ENCODE peak calls at places on chromosomes 6 and 20, in seven cellular contexts. K is trophoblast cell, F is IMR-90, H is mesenchymal stem cell, V is H9, Z is neuronal stem cell, M is H1. C is an unnamed sample. For H3K4me1, the result is how much of the 10 kb centered on the place peaks cover.

GRCh38 chr6:16179970-16180431 is 51.1 kb downstream of the MYLIP start:
- DNase-seq in K (no peak), V (no peak), Z (no peak), H (no peak), M (no peak), F (no peak), C (no peak)

GRCh38 chr6:24899647-24900325 is 36.0 kb downstream of the RIPOR2 start:
- DNase-seq in Z (no peak), H (no peak), M (no peak), V (no peak), F (no peak), K (no peak), C (peak)

GRCh38 chr6:33249732-33250625 is 21.7 kb downstream of the VPS52 start:
- DNase-seq in V (no peak), M (no peak), F (peak), K (peak), Z (no peak), H (peak), C (no peak)

GRCh38 chr6:80872194-80872950 is 765.9 kb downstream of the BCKDHB start:
- DNase-seq in K (no peak), Z (no peak), F (no peak), V (no peak), H (no peak), M (no peak), C (no peak)

GRCh38 chr6:56540950-56541600 is 101.6 kb downstream of the DST start:
- DNase-seq in Z (no peak), H (no peak), F (peak), V (no peak), K (no peak), M (no peak), C (no peak)

GRCh38 chr20:56445540-56445939 is 22.9 kb upstream of the RTF2 start:
- DNase-seq in F (no peak), H (no peak), V (no peak), M (no peak), K (no peak), Z (no peak), C (no peak)

GRCh38 chr20:39849664-39850063 is 839.4 kb downstream of the MAFB start:
- DNase-seq in M (no peak), V (no peak), Z (no peak), H (peak), F (peak), K (no peak), C (no peak)

GRCh38 chr6:49552596-49552995 is 2.1 kb downstream of the C6orf141 start:
- DNase-seq in F (no peak), M (no peak), H (no peak), K (peak), Z (peak), V (no peak), C (peak)

GRCh38 chr6:15244605-15245360 is 1.1 kb upstream of the JARID2 start:
- DNase-seq in H (peak), Z (no peak), K (peak), F (peak), V (peak), M (no peak), C (peak)

GRCh38 chr6:46688117-46688965 is 656 bp downstream of the TDRD6 start:
- DNase-seq in M (no peak), K (no peak), H (no peak), F (no peak), Z (no peak), V (peak), C (no peak)

GRCh38 chr6:21188505-21189223 is 404.9 kb upstream of the SOX4 start:
- DNase-seq in V (no peak), F (no peak), K (no peak), H (no peak), Z (no peak), M (no peak), C (peak)

GRCh38 chr20:63610581-63611435 is 16.1 kb downstream of the GMEB2 start:
- DNase-seq in Z (no peak), F (no peak), H (no peak), V (no peak), K (no peak), M (no peak), C (no peak)

GRCh38 chr6:120214097-120214496 is 864.5 kb upstream of the MAN1A1 start:
- DNase-seq in K (peak), H (peak), M (no peak), F (no peak), V (no peak), Z (no peak), C (no peak)

GRCh38 chr6:11744753-11745152 is 33.9 kb downstream of the ADTRP start:
- DNase-seq in F (peak), H (peak), V (no peak), K (peak), M (no peak), Z (no peak), C (no peak)

GRCh38 chr6:29696147-29697129 is 15.5 kb upstream of the ZFP57 start:
- DNase-seq in K (peak), F (no peak), V (peak), H (peak), Z (no peak), M (no peak), C (peak)

GRCh38 chr6:1334725-1335124 is 22.8 kb downstream of the FOXQ1 start:
- DNase-seq in F (no peak), Z (no peak), K (no peak), M (no peak), V (peak), H (no peak), C (peak)

GRCh38 chr6:136031982-136032381 is 180.5 kb downstream of the PDE7B start:
- DNase-seq in K (peak), Z (no peak), F (peak), H (peak), M (no peak), V (no peak), C (no peak)

GRCh38 chr6:100573169-100573568 is 108.4 kb upstream of the SIM1 start:
- DNase-seq in M (no peak), H (peak), F (peak), V (no peak), K (peak), Z (no peak), C (peak)

GRCh38 chr20:42544926-42545325 is 644.8 kb downstream of the PTPRT start:
- DNase-seq in V (no peak), M (no peak), K (no peak), Z (no peak), H (no peak), F (no peak), C (no peak)

GRCh38 chr6:45553730-45554344 is 176.1 kb upstream of the SUPT3H start:
- DNase-seq in Z (no peak), M (no peak), V (no peak), K (no peak), H (no peak), F (no peak), C (no peak)

GRCh38 chr6:131948221-131948661 is 2.9 kb downstream of the CCN2 start:
- DNase-seq in Z (no peak), F (peak), K (peak), M (no peak), H (peak), V (no peak), C (peak)

GRCh38 chr20:18727032-18727508 is 86.5 kb upstream of the SCP2D1 start:
- DNase-seq in M (no peak), V (no peak), H (no peak), Z (no peak), F (no peak), K (no peak), C (peak)

GRCh38 chr6:7224726-7225125 is 88.3 kb downstream of the SSR1 start:
- DNase-seq in F (no peak), Z (no peak), M (no peak), K (no peak), H (no peak), V (no peak), C (no peak)

GRCh38 chr6:69792292-69792691 is 4.5 kb downstream of the LMBRD1 start:
- DNase-seq in F (no peak), V (no peak), K (no peak), H (peak), M (no peak), Z (no peak), C (no peak)

GRCh38 chr6:116971959-116972358 is 94.9 kb downstream of the RFX6 start:
- DNase-seq in H (peak), V (no peak), K (peak), M (no peak), F (peak), Z (peak), C (peak)

GRCh38 chr6:13006578-13007300 is 290.2 kb downstream of the PHACTR1 start:
- DNase-seq in V (no peak), Z (no peak), H (peak), F (no peak), M (no peak), K (no peak), C (no peak)

GRCh38 chr6:154737424-154737823 is 4.2 kb downstream of the SCAF8 start:
- DNase-seq in M (no peak), K (no peak), V (no peak), H (no peak), F (no peak), Z (no peak), C (no peak)

GRCh38 chr6:110232456-110232855 is 52.2 kb downstream of the CDC40 start:
- DNase-seq in F (peak), Z (no peak), H (no peak), M (no peak), V (no peak), K (peak), C (no peak)

GRCh38 chr20:43533060-43533459 is 25.6 kb downstream of the L3MBTL1 start:
- DNase-seq in H (no peak), M (no peak), F (peak), V (no peak), K (peak), Z (no peak), C (no peak)

GRCh38 chr6:148890605-148891004 is 143.8 kb downstream of the UST start:
- DNase-seq in V (no peak), H (no peak), K (no peak), M (no peak), F (no peak), Z (no peak), C (no peak)

GRCh38 chr6:148891027-148891783 is 144.4 kb downstream of the UST start:
- DNase-seq in M (no peak), Z (no peak), H (no peak), V (no peak), K (no peak), F (no peak), C (no peak)

GRCh38 chr6:148893073-148893472 is 146.2 kb downstream of the UST start:
- DNase-seq in Z (no peak), F (no peak), V (no peak), K (no peak), H (no peak), M (no peak), C (no peak)

GRCh38 chr6:148892247-148892646 is 145.4 kb downstream of the UST start:
- DNase-seq in M (no peak), F (peak), H (no peak), Z (no peak), K (no peak), V (no peak), C (no peak)

GRCh38 chr6:148893481-148893880 is 146.7 kb downstream of the UST start:
- DNase-seq in Z (no peak), M (no peak), V (no peak), K (peak), H (no peak), F (no peak), C (no peak)
- H2BK120ac ChIP-seq in Z (no peak), M (no peak), V (no peak), K (no peak), H (no peak), F (no peak), C (no peak)

GRCh38 chr20:25039697-25040437 is 18.1 kb downstream of the ACSS1 start:
- DNase-seq in V (no peak), F (peak), M (no peak), H (peak), K (no peak), Z (no peak), C (no peak)
- H3K4me1 ChIP-seq in V (under half), F (under half), M (under half), H (under half), K (under half), Z (under half), C (under half)

DNA sequence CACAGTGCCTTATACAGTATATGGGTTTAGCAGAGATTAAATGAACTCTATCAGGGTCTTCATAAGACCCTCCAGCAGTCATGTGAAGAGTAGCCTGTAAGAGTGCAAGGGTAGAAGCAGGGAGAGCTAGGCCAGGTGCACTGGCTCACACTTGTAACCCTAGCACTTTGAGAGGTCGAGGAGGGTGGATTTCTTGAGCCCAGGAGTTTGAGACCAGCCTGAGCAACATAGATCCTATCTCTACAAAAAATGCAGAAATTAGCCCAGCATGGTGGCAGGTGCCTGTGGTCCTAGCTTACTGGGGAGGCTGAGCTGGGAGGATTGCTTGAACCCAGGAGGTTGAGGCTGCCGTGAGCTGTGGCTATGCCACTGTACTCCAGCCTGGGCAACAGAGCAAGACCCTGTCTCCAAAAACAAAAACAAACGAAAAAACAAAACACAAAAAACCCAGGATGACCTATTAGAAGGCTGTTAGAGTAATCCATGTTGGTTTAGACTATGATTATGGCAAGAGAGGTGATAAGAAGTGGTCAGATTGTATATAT is 31.9 kb downstream of the NCOA3 start:
- DNase-seq in F (no peak), M (no peak), Z (no peak), K (no peak), H (no peak), V (no peak), C (no peak)
- H2BK120ac ChIP-seq in F (no peak), M (no peak), Z (no peak), K (no peak), H (no peak), V (no peak), C (no peak)

GRCh38 chr6:137746264-137746663 is 120.8 kb upstream of the TNFAIP3 start:
- DNase-seq in K (no peak), V (no peak), H (no peak), Z (no peak), M (no peak), F (no peak), C (no peak)

GRCh38 chr6:137745321-137745720 is 121.7 kb upstream of the TNFAIP3 start:
- DNase-seq in Z (no peak), K (peak), V (no peak), M (no peak), F (no peak), H (no peak), C (no peak)

GRCh38 chr6:137751768-137752560 is 115.1 kb upstream of the TNFAIP3 start:
- DNase-seq in M (no peak), Z (no peak), V (no peak), K (no peak), F (no peak), H (no peak), C (no peak)

GRCh38 chr6:137750284-137750683 is 116.8 kb upstream of the TNFAIP3 start:
- DNase-seq in M (no peak), F (no peak), K (no peak), V (no peak), H (no peak), Z (no peak), C (no peak)

DNA sequence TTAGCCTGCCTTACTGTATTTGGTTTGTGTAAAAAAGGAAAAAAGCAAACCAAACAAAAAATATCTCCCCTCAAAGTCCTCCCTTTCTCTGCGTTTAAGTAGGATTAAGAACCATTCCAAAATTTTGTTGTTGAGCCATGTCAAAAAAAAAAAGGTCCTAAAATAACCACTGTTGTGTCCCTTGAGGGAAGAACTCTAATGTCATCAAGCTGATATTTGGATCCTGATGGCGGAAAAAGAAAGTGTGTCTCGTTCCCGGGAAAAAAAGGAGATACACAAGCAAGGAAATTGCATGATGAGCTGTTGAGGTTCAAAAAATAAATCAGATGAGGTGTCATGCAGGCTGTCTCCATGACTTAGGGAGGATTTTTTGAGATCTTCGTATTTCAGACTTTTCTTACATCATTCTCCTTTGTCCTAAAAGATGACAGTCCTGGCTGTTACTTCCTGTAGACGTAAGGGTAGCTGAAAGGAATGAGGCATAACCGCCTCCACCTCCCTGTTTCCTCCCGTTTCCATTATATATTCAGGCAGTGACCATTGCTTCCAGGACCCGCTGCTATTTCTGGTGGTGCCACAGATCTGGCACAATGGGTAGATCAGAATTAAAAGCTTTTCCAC is 117.4 kb upstream of the TNFAIP3 start:
- DNase-seq in F (peak), K (peak), M (no peak), Z (no peak), H (no peak), V (no peak), C (no peak)
- H3K4me1 ChIP-seq in F (under half), K (under half), M (under half), Z (under half), H (under half), V (under half), C (under half)

GRCh38 chr6:3939559-3939958 is 90.4 kb downstream of the FAM50B start:
- DNase-seq in M (no peak), Z (no peak), F (no peak), V (no peak), K (no peak), H (no peak), C (no peak)

GRCh38 chr6:3943373-3943772 is 94.2 kb downstream of the FAM50B start:
- DNase-seq in M (no peak), H (peak), V (no peak), F (peak), Z (no peak), K (no peak), C (no peak)

GRCh38 chr6:3939964-3940363 is 90.8 kb downstream of the FAM50B start:
- DNase-seq in Z (no peak), M (no peak), F (peak), K (peak), V (no peak), H (peak), C (no peak)

GRCh38 chr6:3940703-3941102 is 91.5 kb downstream of the FAM50B start:
- DNase-seq in H (no peak), M (no peak), F (no peak), K (no peak), Z (no peak), V (no peak), C (no peak)

DNA sequence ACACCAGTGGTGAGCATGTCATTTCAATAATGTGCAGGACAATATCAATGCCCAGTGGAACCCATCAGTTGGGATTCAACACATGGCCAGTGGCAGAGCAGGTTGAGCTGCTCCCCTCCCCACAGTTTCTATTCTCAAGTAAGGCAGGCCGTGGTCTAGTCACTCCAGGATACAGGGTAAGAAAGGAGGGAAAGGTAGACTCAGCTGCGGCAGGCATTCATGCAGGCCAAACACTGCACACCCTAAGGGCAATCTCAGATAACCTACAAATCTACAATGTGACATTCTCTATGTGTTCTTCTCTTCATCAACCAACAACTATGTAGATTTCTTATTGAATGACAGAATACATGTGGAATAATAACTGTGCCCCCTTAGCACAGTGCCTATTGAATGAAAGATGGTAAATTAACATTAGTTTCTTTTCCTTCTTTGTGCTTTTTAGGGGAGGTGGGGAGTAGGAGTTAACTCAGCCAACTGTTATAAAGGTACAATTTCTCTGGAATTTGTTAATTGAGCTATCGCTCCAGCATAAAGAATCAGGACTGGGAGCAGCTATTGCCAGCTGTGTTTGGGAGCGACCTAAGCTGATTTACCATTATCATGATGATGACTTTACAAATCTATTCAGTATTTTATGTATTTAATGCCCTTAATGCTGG is 89.7 kb downstream of the FAM50B start:
- DNase-seq in Z (no peak), M (no peak), K (peak), V (no peak), F (no peak), H (no peak), C (peak)
- H2BK120ac ChIP-seq in Z (no peak), M (no peak), K (no peak), V (no peak), F (no peak), H (no peak), C (no peak)

GRCh38 chr20:58910473-58910872 is 58.0 kb downstream of the GNAS start:
- DNase-seq in Z (no peak), M (no peak), F (no peak), K (no peak), H (no peak), V (no peak), C (no peak)

GRCh38 chr20:58909585-58909984 is 57.1 kb downstream of the GNAS start:
- DNase-seq in H (no peak), V (no peak), F (no peak), M (no peak), Z (no peak), K (peak), C (no peak)

GRCh38 chr20:58908216-58908615 is 55.7 kb downstream of the GNAS start:
- DNase-seq in Z (no peak), M (no peak), V (no peak), K (no peak), H (no peak), F (no peak), C (no peak)

GRCh38 chr20:58907481-58908137 is 55.1 kb downstream of the GNAS start:
- DNase-seq in V (no peak), K (peak), Z (no peak), M (no peak), H (peak), F (peak), C (no peak)

DNA sequence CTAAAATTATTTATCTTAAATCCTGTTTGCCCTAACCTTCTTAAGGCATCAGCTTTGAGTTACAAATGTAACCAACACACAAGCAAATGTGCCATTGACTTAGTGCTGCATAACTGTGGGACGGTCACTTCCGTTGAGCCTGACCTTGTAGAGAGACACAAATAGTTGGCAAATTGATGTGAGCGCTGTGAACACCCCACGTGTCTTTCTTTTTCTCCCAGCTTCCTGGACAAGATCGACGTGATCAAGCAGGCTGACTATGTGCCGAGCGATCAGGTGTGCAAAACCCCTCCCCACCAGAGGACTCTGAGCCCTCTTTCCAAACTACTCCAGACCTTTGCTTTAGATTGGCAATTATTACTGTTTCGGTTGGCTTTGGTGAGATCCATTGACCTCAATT is 56.4 kb downstream of the GNAS start:
- DNase-seq in H (no peak), K (no peak), Z (no peak), V (no peak), M (no peak), F (no peak), C (no peak)
- H3K4me1 ChIP-seq in H (under half), K (under half), Z (under half), V (under half), M (under half), F (under half), C (under half)

C was measured in mesendoderm.